ENCODE peak calls at places on chromosomes 4 and X, in six cellular contexts. Q is HepG2, E is GM12878, B is K562, P is SK-N-SH, A is H1. T is an unnamed sample.

GRCh38 chrX:13091111-13091765 is 46.8 kb upstream of the FAM9C start:
- DNase-seq in B (no peak), Q (no peak), E (peak), A (no peak), P (no peak), T (peak)

GRCh38 chr4:158996669-158997074 is 106.2 kb upstream of the RAPGEF2 start:
- DNase-seq in P (no peak), E (no peak), Q (no peak), A (no peak), B (no peak), T (no peak)

GRCh38 chr4:81042578-81043365 is 12.3 kb downstream of the BMP3 start:
- DNase-seq in Q (no peak), P (no peak), B (no peak), E (no peak), A (no peak), T (no peak)

GRCh38 chr4:173360587-173361221 is 10.1 kb upstream of the SAP30 start:
- DNase-seq in B (no peak), Q (no peak), P (no peak), E (no peak), A (no peak), T (no peak)

GRCh38 chr4:37517326-37517725 is 168.8 kb downstream of the RELL1 start:
- DNase-seq in E (no peak), Q (no peak), A (no peak), P (no peak), B (no peak), T (no peak)

GRCh38 chrX:155048997-155049619 is 21.8 kb downstream of the CMC4 start:
- DNase-seq in B (peak), P (peak), E (no peak), Q (peak), A (no peak), T (peak)

GRCh38 chr4:102439835-102440234 is 61.3 kb upstream of the NFKB1 start:
- DNase-seq in Q (peak), E (no peak), P (peak), B (no peak), A (no peak), T (no peak)

GRCh38 chr4:9832640-9833039 is 51.2 kb downstream of the DRD5 start:
- DNase-seq in E (no peak), P (no peak), Q (no peak), B (no peak), A (no peak), T (no peak)

GRCh38 chr4:2141762-2142520 is 82.8 kb downstream of the NAT8L start:
- DNase-seq in A (peak), P (no peak), Q (no peak), E (no peak), B (no peak), T (no peak)

GRCh38 chrX:105636667-105637066 is 185.7 kb upstream of the NRK start:
- DNase-seq in E (no peak), P (no peak), A (no peak), B (no peak), Q (no peak), T (no peak)

GRCh38 chr4:6200011-6200921 is at the start of gene JAKMIP1:
- DNase-seq in E (no peak), Q (peak), B (peak), P (peak), A (no peak), T (no peak)

GRCh38 chr4:6198278-6198677 is 2.1 kb downstream of the JAKMIP1 start:
- DNase-seq in Q (no peak), P (no peak), A (no peak), B (no peak), E (no peak), T (no peak)

GRCh38 chr4:6198768-6199343 is 1.5 kb downstream of the JAKMIP1 start:
- DNase-seq in B (no peak), E (no peak), Q (no peak), P (peak), A (peak), T (no peak)

GRCh38 chr4:6200922-6201362 is 593 bp upstream of the JAKMIP1 start:
- DNase-seq in A (no peak), Q (peak), P (no peak), E (no peak), B (no peak), T (no peak)

GRCh38 chr4:6199344-6199921 is 916 bp downstream of the JAKMIP1 start:
- DNase-seq in P (peak), Q (no peak), B (no peak), A (no peak), E (no peak), T (no peak)
- TF ChIP-seq GABPA in P (no peak), Q (no peak), B (no peak), A (no peak), E (no peak), T (no peak)

GRCh38 chr4:83259586-83259985 is 25.0 kb downstream of the COQ2 start:
- DNase-seq in B (no peak), A (no peak), E (no peak), Q (no peak), P (no peak), T (no peak)

GRCh38 chr4:83261307-83261706 is 23.3 kb downstream of the COQ2 start:
- DNase-seq in A (no peak), E (no peak), B (no peak), P (no peak), Q (no peak), T (no peak)

GRCh38 chr4:83258463-83258862 is 26.1 kb downstream of the COQ2 start:
- DNase-seq in A (no peak), B (no peak), Q (no peak), E (no peak), P (no peak), T (no peak)

GRCh38 chr4:83255584-83255983 is 29.0 kb downstream of the COQ2 start:
- DNase-seq in B (no peak), P (no peak), A (no peak), E (no peak), Q (no peak), T (no peak)

GRCh38 chr4:83257811-83258210 is 26.8 kb downstream of the COQ2 start:
- DNase-seq in Q (no peak), B (no peak), A (no peak), E (no peak), P (no peak), T (no peak)
- H3K27ac ChIP-seq in Q (no peak), B (no peak), A (no peak), E (no peak), P (no peak), T (no peak)

GRCh38 chrX:133190877-133191738 is 27.0 kb downstream of the TFDP3 start:
- DNase-seq in A (no peak), E (no peak), Q (no peak), B (no peak), P (no peak), T (no peak)
- TF ChIP-seq GABPA in A (no peak), E (no peak), Q (no peak), B (no peak), P (no peak), T (no peak)

DNA sequence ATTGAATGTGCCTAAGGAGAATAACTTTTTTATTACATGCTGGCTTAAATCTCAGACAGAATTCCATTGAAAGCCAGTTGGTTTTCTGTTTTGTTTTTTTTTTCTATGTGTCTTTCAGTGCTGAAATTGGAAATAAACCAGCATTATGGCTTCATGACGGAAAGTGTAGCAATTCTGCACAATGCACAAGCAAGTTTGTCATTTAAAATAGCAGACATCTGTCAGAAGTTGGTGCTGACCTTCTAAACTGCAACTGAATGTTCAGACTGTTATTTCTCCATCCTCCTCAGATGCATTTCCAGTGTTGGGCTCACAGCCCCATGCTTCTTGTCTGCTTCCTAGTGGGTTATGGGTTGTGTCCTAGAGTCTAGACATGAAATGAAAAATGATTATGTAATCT is 107.2 kb upstream of the LIMCH1 start:
- DNase-seq in B (no peak), P (no peak), A (no peak), Q (no peak), E (no peak), T (no peak)
- H3K27ac ChIP-seq in B (no peak), P (no peak), A (no peak), Q (no peak), E (no peak), T (no peak)

DNA sequence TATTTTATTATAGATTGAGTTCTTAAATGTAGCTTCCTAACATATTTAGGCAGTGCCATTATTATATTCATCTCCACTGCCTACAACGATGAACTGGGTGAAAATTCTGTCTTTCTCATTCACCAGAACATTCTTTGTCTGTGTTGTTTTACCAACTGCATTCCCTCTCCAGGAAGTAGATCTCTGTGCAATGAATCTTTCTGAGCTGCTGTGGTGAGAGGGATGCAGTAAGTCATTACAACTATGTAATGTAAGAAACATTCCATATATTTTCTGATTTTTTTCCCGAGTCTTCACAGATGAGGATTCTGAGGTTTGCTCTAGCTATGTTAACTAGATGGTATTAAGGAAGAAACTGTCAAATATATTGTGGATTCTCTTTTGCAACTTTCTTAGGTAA is 811.9 kb upstream of the PCDH7 start:
- DNase-seq in B (no peak), P (no peak), E (no peak), Q (no peak), A (no peak), T (no peak)
- TF ChIP-seq GABPA in B (no peak), P (no peak), E (no peak), Q (no peak), A (no peak), T (no peak)

GRCh38 chrX:133402042-133402453 is 13.2 kb downstream of the GPC4 start:
- DNase-seq in A (no peak), B (no peak), Q (no peak), E (no peak), P (no peak), T (no peak)
- H3K27ac ChIP-seq in A (no peak), B (no peak), Q (no peak), E (no peak), P (no peak), T (no peak)

GRCh38 chrX:129982300-129983246 is at the start of gene BCORL1:
- DNase-seq in P (peak), A (peak), B (peak), E (peak), Q (peak), T (peak)

GRCh38 chrX:129984196-129984962 is 1.9 kb downstream of the BCORL1 start:
- DNase-seq in P (peak), E (no peak), B (peak), A (no peak), Q (no peak), T (no peak)

GRCh38 chrX:129981207-129981553 is 1.3 kb upstream of the BCORL1 start:
- DNase-seq in A (no peak), E (no peak), B (no peak), Q (no peak), P (no peak), T (no peak)

GRCh38 chrX:129981752-129982299 is 609 bp upstream of the BCORL1 start:
- DNase-seq in B (peak), P (peak), E (no peak), A (no peak), Q (no peak), T (no peak)

DNA sequence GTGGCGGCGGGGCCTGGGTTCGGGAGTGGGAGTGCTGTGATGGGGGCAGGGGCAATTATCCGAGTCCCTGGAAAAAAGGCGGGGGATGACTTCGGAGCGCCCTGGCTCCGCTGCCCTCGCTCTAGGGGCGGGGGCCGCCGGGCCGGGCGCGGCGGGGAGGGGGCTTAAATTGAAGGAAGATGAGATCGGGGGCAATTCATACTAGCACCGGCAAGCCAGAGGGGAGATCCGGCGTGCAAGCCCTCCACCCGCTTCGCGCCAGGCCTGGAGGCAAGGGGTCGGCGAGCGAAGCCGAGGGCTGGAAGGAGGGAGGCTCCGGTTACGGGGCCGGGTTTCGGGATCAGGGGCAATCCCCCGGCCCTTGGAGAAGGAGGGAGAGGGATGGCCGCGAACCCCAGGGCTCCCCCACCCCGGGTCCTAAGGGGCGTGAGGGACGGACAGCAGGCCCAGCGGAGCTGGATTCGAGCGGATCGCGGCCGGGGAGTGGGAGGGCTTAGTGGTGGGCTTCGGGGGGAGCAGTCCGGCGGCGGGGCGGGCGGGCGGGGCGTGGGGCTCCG is 1.2 kb downstream of the BCORL1 start:
- DNase-seq in Q (no peak), A (no peak), B (peak), E (no peak), P (peak), T (no peak)
- TF ChIP-seq GABPA in Q (no peak), A (no peak), B (no peak), E (no peak), P (no peak), T (no peak)

GRCh38 chrX:7432901-7433300 is 284.9 kb upstream of the PUDP start:
- DNase-seq in E (no peak), P (no peak), B (no peak), Q (no peak), A (no peak), T (no peak)

DNA sequence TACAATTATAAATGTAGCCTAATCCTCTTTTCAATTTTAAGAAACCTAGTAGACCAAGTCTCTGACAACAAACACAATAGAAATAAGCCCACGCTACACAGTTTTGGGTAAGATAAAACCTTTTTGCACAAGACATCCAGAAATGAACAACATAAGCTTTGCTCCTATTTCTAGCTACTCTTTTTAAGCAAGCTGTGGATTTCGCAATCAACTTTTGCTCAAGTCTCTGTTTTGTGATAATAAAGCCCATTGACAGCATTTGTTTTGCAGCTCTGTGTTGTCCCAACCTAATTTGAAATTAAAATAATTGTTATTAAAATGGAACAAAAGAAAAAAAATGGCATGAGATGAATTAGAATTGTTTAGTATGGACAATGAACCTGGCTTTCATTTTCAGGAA is 287.9 kb upstream of the PUDP start:
- DNase-seq in E (no peak), Q (no peak), B (no peak), A (no peak), P (no peak), T (peak)
- H3K27ac ChIP-seq in E (no peak), Q (no peak), B (no peak), A (no peak), P (no peak), T (no peak)